ENCODE peak calls at places on chromosomes 7 and 10, in six cellular contexts. One of them, this sample, is unnamed.

GRCh38 chr10:114304566-114305421 is 65.7 kb downstream of the VWA2 start:
- DNase-seq in Caco-2: peak
- DNase-seq in stimulated activated naive CD4-positive, alpha-beta T cell: peak
- DNase-seq in SW480: peak
- DNase-seq in HEK293T: peak
- DNase-seq in right cardiac atrium: peak
- DNase-seq in this sample: no peak

GRCh38 chr10:9311702-9312499 is 1257.4 kb downstream of the GATA3 start:
- DNase-seq in SW480: peak
- DNase-seq in stimulated activated naive CD4-positive, alpha-beta T cell: no peak
- DNase-seq in HEK293T: peak
- DNase-seq in Caco-2: no peak
- DNase-seq in right cardiac atrium: no peak
- DNase-seq in this sample: no peak

GRCh38 chr10:62057359-62057758 is 155.9 kb downstream of the ARID5B start:
- DNase-seq in stimulated activated naive CD4-positive, alpha-beta T cell: no peak
- DNase-seq in HEK293T: no peak
- DNase-seq in SW480: no peak
- DNase-seq in Caco-2: no peak
- DNase-seq in right cardiac atrium: no peak
- DNase-seq in this sample: no peak

GRCh38 chr7:143046334-143046935 is 5.7 kb upstream of the OR6V1 start:
- DNase-seq in stimulated activated naive CD4-positive, alpha-beta T cell: no peak
- DNase-seq in HEK293T: no peak
- DNase-seq in right cardiac atrium: no peak
- DNase-seq in Caco-2: no peak
- DNase-seq in SW480: peak
- DNase-seq in this sample: no peak

GRCh38 chr7:36205844-36206243 is 52.8 kb downstream of the EEPD1 start:
- DNase-seq in stimulated activated naive CD4-positive, alpha-beta T cell: no peak
- DNase-seq in SW480: no peak
- DNase-seq in HEK293T: no peak
- DNase-seq in Caco-2: no peak
- DNase-seq in right cardiac atrium: no peak
- DNase-seq in this sample: no peak

GRCh38 chr7:140541513-140542192 is 62.3 kb upstream of the MKRN1 start:
- DNase-seq in SW480: peak
- DNase-seq in Caco-2: peak
- DNase-seq in HEK293T: peak
- DNase-seq in right cardiac atrium: peak
- DNase-seq in stimulated activated naive CD4-positive, alpha-beta T cell: no peak
- DNase-seq in this sample: no peak

GRCh38 chr10:16901102-16901501 is 83.9 kb upstream of the RSU1 start:
- DNase-seq in right cardiac atrium: no peak
- DNase-seq in stimulated activated naive CD4-positive, alpha-beta T cell: no peak
- DNase-seq in SW480: no peak
- DNase-seq in Caco-2: no peak
- DNase-seq in HEK293T: no peak
- DNase-seq in this sample: no peak

GRCh38 chr10:69958232-69958902 is 94.3 kb upstream of the MACROH2A2 start:
- DNase-seq in right cardiac atrium: no peak
- DNase-seq in stimulated activated naive CD4-positive, alpha-beta T cell: no peak
- DNase-seq in HEK293T: peak
- DNase-seq in Caco-2: peak
- DNase-seq in SW480: peak
- DNase-seq in this sample: no peak

GRCh38 chr7:150668472-150668911 is 17.0 kb upstream of the GIMAP2 start:
- DNase-seq in HEK293T: no peak
- DNase-seq in SW480: no peak
- DNase-seq in stimulated activated naive CD4-positive, alpha-beta T cell: peak
- DNase-seq in Caco-2: no peak
- DNase-seq in right cardiac atrium: no peak
- DNase-seq in this sample: no peak

GRCh38 chr10:80971461-80971860 is 433.8 kb downstream of the SH2D4B start:
- DNase-seq in right cardiac atrium: no peak
- DNase-seq in stimulated activated naive CD4-positive, alpha-beta T cell: no peak
- DNase-seq in Caco-2: no peak
- DNase-seq in SW480: no peak
- DNase-seq in HEK293T: no peak
- DNase-seq in this sample: no peak

GRCh38 chr7:9488555-9488954 is 1055.1 kb downstream of the NXPH1 start:
- DNase-seq in stimulated activated naive CD4-positive, alpha-beta T cell: no peak
- DNase-seq in SW480: peak
- DNase-seq in Caco-2: no peak
- DNase-seq in right cardiac atrium: no peak
- DNase-seq in HEK293T: no peak
- DNase-seq in this sample: no peak

GRCh38 chr10:27819781-27820531 is 74.3 kb upstream of the MKX start:
- DNase-seq in SW480: peak
- DNase-seq in HEK293T: no peak
- DNase-seq in stimulated activated naive CD4-positive, alpha-beta T cell: no peak
- DNase-seq in right cardiac atrium: peak
- DNase-seq in Caco-2: no peak
- DNase-seq in this sample: no peak